ENCODE peak calls at places on chromosome 17, in four cellular contexts. E, J, Y and D are unnamed samples.

GRCh38 chr17:10177921-10178788 is 20.3 kb downstream of the GAS7 start:
- DNase-seq in E (peak), J (peak), Y (peak), D (no peak)

GRCh38 chr17:29555840-29556239 is 11.0 kb downstream of the ABHD15 start:
- DNase-seq in E (no peak), J (no peak), Y (no peak), D (no peak)

GRCh38 chr17:72353502-72353901 is 232.7 kb downstream of the SOX9 start:
- DNase-seq in E (no peak), J (no peak), Y (no peak), D (no peak)

GRCh38 chr17:47792979-47793378 is 28.6 kb downstream of the OSBPL7 start:
- DNase-seq in E (no peak), J (no peak), Y (no peak), D (no peak)

GRCh38 chr17:64781394-64781793 is 119.3 kb upstream of the SMURF2 start:
- DNase-seq in E (peak), J (no peak), Y (peak), D (no peak)

GRCh38 chr17:79952265-79952877 is 83.3 kb downstream of the TBC1D16 start:
- DNase-seq in E (no peak), J (no peak), Y (no peak), D (no peak)

GRCh38 chr17:43312011-43312410 is 78.2 kb upstream of the RNU2-1 start:
- DNase-seq in E (no peak), J (no peak), Y (no peak), D (no peak)

GRCh38 chr17:76869209-76869877 is 1.1 kb downstream of the MGAT5B start:
- DNase-seq in E (peak), J (no peak), Y (no peak), D (no peak)

GRCh38 chr17:11144358-11145233 is 96.4 kb upstream of the SHISA6 start:
- DNase-seq in E (peak), J (peak), Y (peak), D (peak)

GRCh38 chr17:42673885-42674754 is 2.7 kb downstream of the PLEKHH3 start:
- DNase-seq in E (peak), J (peak), Y (peak), D (no peak)

GRCh38 chr17:78128616-78129384 is at the start of gene TMC6:
- DNase-seq in E (peak), J (no peak), Y (peak), D (peak)

GRCh38 chr17:79721993-79722671 is 8.6 kb upstream of the ENPP7 start:
- DNase-seq in E (peak), J (no peak), Y (peak), D (no peak)

GRCh38 chr17:61401280-61402072 is 1.8 kb downstream of the TBX2 start:
- DNase-seq in E (no peak), J (no peak), Y (no peak), D (no peak)

GRCh38 chr17:66507103-66507923 is 204.9 kb downstream of the PRKCA start:
- DNase-seq in E (no peak), J (peak), Y (peak), D (no peak)

GRCh38 chr17:45394913-45395568 is 37.6 kb downstream of the ARHGAP27 start:
- DNase-seq in E (peak), J (peak), Y (peak), D (peak)

GRCh38 chr17:45425125-45425983 is 7.3 kb downstream of the ARHGAP27 start:
- DNase-seq in E (peak), J (peak), Y (peak), D (no peak)

GRCh38 chr17:70819183-70819582 is 649.9 kb downstream of the KCNJ2 start:
- DNase-seq in E (no peak), J (no peak), Y (no peak), D (no peak)

GRCh38 chr17:1754430-1755112 is 7.3 kb upstream of the SERPINF1 start:
- DNase-seq in E (no peak), J (no peak), Y (no peak), D (no peak)

GRCh38 chr17:1750628-1751027 is 8.0 kb downstream of the SERPINF2 start:
- DNase-seq in E (no peak), J (no peak), Y (no peak), D (no peak)

GRCh38 chr17:1753767-1754429 is 8.0 kb upstream of the SERPINF1 start:
- DNase-seq in E (no peak), J (no peak), Y (no peak), D (no peak)

GRCh38 chr17:1755252-1755992 is 6.4 kb upstream of the SERPINF1 start:
- DNase-seq in E (no peak), J (no peak), Y (no peak), D (no peak)

DNA sequence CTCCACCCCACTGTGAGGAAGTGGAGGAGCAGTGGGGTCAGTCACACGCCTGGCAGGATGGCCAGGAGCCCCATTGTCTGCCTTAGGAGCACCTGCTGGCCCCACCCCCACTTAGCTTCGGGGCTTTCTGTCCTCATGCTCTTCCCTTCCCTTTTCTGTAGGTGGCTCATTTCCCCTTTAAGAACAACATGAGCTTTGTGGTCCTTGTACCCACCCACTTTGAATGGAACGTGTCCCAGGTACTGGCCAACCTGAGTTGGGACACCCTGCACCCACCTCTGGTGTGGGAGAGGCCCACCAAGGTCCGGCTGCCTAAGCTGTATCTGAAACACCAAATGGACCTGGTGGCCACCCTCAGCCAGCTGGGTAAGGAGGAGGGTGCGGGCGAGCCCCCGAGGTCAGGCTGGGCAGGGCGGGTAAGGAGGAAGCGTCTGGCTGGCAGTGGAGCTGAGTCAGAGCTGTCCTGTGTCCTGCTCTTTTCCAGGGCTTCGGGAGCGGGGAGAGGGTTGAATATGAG is 9.4 kb upstream of the SERPINF1 start:
- DNase-seq in E (peak), J (no peak), Y (peak), D (no peak)
- H3K4me3 ChIP-seq in E (peak), J (no peak), Y (no peak), D (no peak)

GRCh38 chr17:50122945-50123344 is 7.0 kb downstream of the SAMD14 start:
- DNase-seq in E (no peak), J (no peak), Y (no peak), D (no peak)
- H3K4me3 ChIP-seq in E (no peak), J (no peak), Y (no peak), D (no peak)

DNA sequence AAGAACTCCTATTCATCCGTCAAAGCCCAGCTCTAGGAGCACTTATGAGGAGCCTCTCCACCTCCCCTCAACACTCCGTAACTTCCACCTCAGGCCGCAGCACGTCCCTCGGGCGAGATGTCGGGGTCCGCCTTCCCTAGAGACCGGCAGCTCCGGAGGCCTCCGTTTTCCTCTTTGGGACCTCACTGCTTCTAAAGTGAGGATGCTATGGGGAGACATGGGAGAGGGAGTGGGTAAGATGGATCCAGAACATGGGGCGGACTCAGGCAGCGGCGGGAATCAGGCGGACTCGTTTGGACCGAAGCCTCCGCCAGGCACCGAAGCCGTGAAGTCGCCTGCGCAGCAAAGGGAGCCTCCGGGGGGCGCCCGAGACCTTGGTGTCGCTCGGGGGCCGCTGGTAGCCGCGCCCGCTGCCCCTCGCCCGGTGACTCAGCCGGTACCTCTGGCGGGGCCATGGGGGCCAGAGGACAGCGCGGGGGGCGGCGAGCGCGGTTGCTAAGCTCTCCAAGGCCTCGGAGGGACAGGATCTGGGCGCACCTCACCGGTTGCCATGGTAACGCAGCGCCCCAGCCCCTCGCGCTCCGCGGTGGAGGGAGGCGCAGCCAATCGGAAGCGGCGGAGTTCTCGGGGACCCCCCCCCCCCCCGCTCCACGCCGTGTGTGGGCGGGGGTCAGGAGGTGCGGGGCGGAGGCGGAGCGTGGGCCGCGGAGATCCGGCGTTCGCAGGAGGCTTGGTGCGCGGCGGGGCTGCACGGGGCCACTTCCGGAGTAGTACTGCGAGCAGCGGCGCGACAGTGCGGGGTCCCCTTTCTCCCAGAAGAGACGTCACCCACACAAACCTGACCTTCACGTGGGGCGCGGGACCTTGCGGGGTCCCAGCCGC is 1.3 kb upstream of the HIC1 start:
- DNase-seq in E (peak), J (peak), Y (peak), D (peak)
- H3K4me3 ChIP-seq in E (peak), J (peak), Y (no peak), D (peak)

GRCh38 chr17:75077072-75077489 is 10.7 kb upstream of the SLC16A5 start:
- DNase-seq in E (peak), J (no peak), Y (no peak), D (no peak)
- H3K4me3 ChIP-seq in E (peak), J (no peak), Y (no peak), D (no peak)

DNA sequence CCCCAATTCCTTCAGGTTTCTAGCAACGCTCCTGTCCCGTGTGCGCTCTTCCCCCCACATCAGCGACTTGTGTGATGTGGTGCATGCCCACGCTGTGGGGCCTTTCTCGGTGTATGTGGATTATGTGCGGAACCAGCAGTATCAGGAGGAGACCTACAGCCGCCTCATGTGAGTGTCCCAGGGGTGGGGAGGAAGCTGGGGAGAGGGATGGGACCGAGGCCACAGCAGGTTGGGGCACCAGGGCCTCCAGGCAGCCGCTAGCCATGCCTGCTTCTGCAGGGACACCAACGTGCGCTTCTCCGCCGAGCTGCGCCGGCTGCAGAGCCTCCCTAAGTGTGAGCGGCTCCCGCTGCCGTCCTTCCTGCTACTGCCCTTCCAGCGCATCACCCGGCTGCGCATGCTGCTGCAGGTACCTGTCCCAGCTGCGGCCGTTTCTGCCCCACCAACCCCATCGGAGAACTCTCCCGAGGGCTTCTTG is 5.7 kb downstream of the ARHGEF15 start:
- DNase-seq in E (peak), J (no peak), Y (peak), D (no peak)
- H3K4me3 ChIP-seq in E (peak), J (no peak), Y (peak), D (no peak)

GRCh38 chr17:16932611-16933010 is 39.3 kb downstream of the TNFRSF13B start:
- DNase-seq in E (no peak), J (no peak), Y (no peak), D (no peak)
- H3K4me3 ChIP-seq in E (no peak), J (no peak), Y (no peak), D (no peak)

DNA sequence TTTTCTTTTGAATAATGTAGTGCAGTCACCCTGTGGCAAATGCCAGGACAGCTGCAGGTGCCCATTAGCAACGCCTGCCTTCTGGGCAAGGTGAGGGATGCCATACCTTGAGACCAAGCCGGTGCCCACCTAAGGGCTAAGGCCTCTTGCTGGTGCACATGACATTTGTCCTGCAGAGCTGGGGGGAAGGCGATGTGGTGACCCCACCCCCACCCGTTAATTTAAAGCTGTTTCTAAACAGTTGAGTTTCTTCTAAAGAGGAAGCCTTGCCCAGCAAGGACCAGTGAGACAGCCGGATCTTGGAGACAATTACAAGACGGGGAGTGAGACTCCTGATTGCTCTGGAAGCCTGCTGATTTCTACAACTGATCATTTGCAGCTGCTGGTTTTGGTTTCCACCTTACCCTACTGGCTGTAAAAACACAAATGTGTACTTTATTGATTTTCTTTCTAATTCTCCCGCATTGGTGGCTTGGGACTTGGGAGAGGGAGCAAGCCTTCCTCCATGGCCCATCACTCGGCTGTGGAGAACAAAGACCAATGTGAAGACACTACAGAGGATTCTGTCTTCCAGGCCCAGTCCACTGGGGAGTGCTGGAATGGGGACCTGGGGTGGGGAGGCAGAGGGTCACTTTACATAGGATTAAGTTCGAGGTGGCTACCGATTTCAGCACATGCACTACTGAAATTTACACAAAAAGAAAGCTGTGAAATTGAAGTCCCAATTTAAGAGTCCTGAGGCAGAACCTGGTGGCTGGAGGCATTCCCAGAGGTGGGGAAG is 2.7 kb downstream of the CDK5R1 start:
- DNase-seq in E (no peak), J (no peak), Y (no peak), D (no peak)
- H3K4me3 ChIP-seq in E (no peak), J (no peak), Y (no peak), D (no peak)

DNA sequence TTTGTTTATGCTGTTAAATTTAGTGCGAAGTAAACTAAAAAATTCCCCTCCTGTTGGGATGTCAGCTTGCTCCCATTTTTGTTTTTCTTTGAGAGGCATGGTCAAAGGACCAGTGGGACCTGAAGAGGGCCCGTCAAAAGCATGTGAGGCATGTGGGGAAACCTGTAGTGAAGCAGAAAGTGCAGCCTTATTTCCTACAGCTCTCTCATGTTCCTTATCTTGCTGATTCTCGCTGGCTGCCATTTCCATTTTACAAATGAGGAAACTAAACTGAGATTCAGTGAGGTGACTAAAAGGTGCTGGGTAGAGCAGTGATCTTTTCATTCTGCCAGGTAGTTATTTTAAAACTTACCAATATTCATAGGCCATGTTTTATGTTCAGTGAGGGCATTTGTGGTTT is 27.1 kb downstream of the EPN2 start:
- DNase-seq in E (no peak), J (no peak), Y (no peak), D (no peak)
- H3K4me3 ChIP-seq in E (no peak), J (no peak), Y (no peak), D (no peak)

GRCh38 chr17:40303706-40304450 is 5.1 kb upstream of the RARA start:
- DNase-seq in E (no peak), J (peak), Y (no peak), D (no peak)
- H3K4me3 ChIP-seq in E (no peak), J (peak), Y (no peak), D (no peak)

GRCh38 chr17:82973456-82974135 is 105.8 kb upstream of the METRNL start:
- DNase-seq in E (no peak), J (no peak), Y (no peak), D (no peak)

GRCh38 chr17:82967268-82968032 is 112.0 kb upstream of the METRNL start:
- DNase-seq in E (no peak), J (no peak), Y (no peak), D (no peak)

GRCh38 chr17:82972836-82973372 is 106.5 kb upstream of the METRNL start:
- DNase-seq in E (no peak), J (no peak), Y (no peak), D (no peak)

GRCh38 chr17:82970818-82971610 is 108.4 kb upstream of the METRNL start:
- DNase-seq in E (no peak), J (no peak), Y (no peak), D (no peak)

GRCh38 chr17:82970067-82970466 is 109.3 kb upstream of the METRNL start:
- DNase-seq in E (no peak), J (no peak), Y (no peak), D (peak)
- H3K4me3 ChIP-seq in E (no peak), J (no peak), Y (no peak), D (no peak)